ENCODE peak calls at places on chromosomes 16 and 17, in eight cellular contexts. L, F, N, B, O, W, P and X are unnamed samples.
A peak's percentile ranks its signal among the peaks of the same experiment; 100 is the strongest.

GRCh38 chr17:58413684-58414083 is 3.6 kb downstream of the RNF43 start:
- DNase-seq in B (no peak), F (no peak), O (no peak), L (no peak), N (no peak), P (no peak), W (no peak), X (no peak)

GRCh38 chr16:68987734-68988457 is 117.6 kb upstream of the HAS3 start:
- DNase-seq in L (no peak), N (no peak), O (peak; percentile 34), F (no peak), B (no peak), W (no peak), P (no peak), X (no peak)

GRCh38 chr17:5864910-5865657 is 205.1 kb upstream of the WSCD1 start:
- DNase-seq in F (no peak), L (no peak), O (peak; percentile 23), B (no peak), W (no peak), P (no peak), N (no peak), X (no peak)

GRCh38 chr17:2174471-2175293 is 119.8 kb downstream of the HIC1 start:
- DNase-seq in W (peak; percentile 83), O (no peak), P (peak; percentile 99), L (peak; percentile 73), N (no peak), F (no peak), B (peak; percentile 98), X (no peak)

GRCh38 chr17:29674270-29674669 is 51.6 kb upstream of the CORO6 start:
- DNase-seq in P (no peak), F (no peak), N (no peak), O (no peak), L (no peak), W (no peak), B (no peak), X (no peak)

GRCh38 chr17:46853896-46854444 is 2.6 kb downstream of the WNT9B start:
- DNase-seq in P (peak; percentile 52), N (no peak), F (no peak), B (peak; percentile 22), O (peak; percentile 79), W (peak; percentile 69), L (no peak), X (no peak)

GRCh38 chr17:8801135-8801840 is 2.1 kb upstream of the MFSD6L start:
- DNase-seq in P (no peak), N (no peak), W (no peak), O (no peak), L (no peak), F (no peak), B (no peak), X (no peak)

GRCh38 chr17:6374761-6375312 is 60.1 kb downstream of the AIPL1 start:
- DNase-seq in N (peak; percentile 85), F (no peak), B (peak; percentile 6), W (peak; percentile 39), L (no peak), P (peak; percentile 61), O (peak; percentile 49), X (no peak)

GRCh38 chr16:50881953-50882352 is 140.1 kb downstream of the CYLD start:
- DNase-seq in N (no peak), L (no peak), P (no peak), F (no peak), B (no peak), W (no peak), O (no peak), X (no peak)

GRCh38 chr16:4369006-4369766 is 2.5 kb upstream of the VASN start:
- DNase-seq in F (no peak), B (no peak), N (peak; percentile 90), P (peak; percentile 51), O (no peak), L (peak; percentile 75), W (peak; percentile 89), X (no peak)

GRCh38 chr17:58960068-58960467 is 146.6 kb downstream of the TRIM37 start:
- DNase-seq in F (no peak), O (peak; percentile 62), B (peak; percentile 62), P (peak; percentile 74), W (peak; percentile 70), L (peak; percentile 54), N (no peak), X (no peak)

GRCh38 chr17:29584452-29585079 is 4.9 kb downstream of the GIT1 start:
- DNase-seq in B (no peak), L (peak; percentile 40), P (no peak), W (no peak), O (no peak), N (no peak), F (no peak), X (no peak)

GRCh38 chr16:82016964-82017363 is 5.7 kb upstream of the SDR42E1 start:
- DNase-seq in P (no peak), O (no peak), N (no peak), B (peak; percentile 74), F (no peak), W (peak; percentile 73), L (no peak), X (no peak)

GRCh38 chr17:77381731-77382130 is 241.0 kb downstream of the SEC14L1 start:
- DNase-seq in W (no peak), N (no peak), O (no peak), B (no peak), L (no peak), F (no peak), P (no peak), X (no peak)

GRCh38 chr16:84266451-84266850 is 26.6 kb upstream of the KCNG4 start:
- DNase-seq in P (peak; percentile 47), N (no peak), B (peak; percentile 76), L (peak; percentile 87), O (peak; percentile 94), W (peak; percentile 62), F (no peak), X (no peak)

GRCh38 chr17:61379457-61380216 is 20.0 kb upstream of the TBX2 start:
- DNase-seq in F (no peak), B (no peak), W (no peak), N (no peak), O (no peak), P (no peak), L (no peak), X (no peak)

GRCh38 chr17:81129289-81129688 is 36.0 kb upstream of the PVALEF start:
- DNase-seq in N (no peak), L (no peak), F (no peak), W (no peak), B (no peak), O (no peak), P (no peak), X (no peak)

GRCh38 chr17:9529033-9529748 is 46.4 kb downstream of the STX8 start:
- DNase-seq in W (peak; percentile 63), B (peak; percentile 47), L (no peak), P (peak; percentile 56), N (no peak), F (no peak), O (peak; percentile 39), X (peak; percentile 5)

GRCh38 chr17:35736236-35736635 is 4.8 kb downstream of the RASL10B start:
- DNase-seq in L (no peak), W (no peak), F (no peak), P (no peak), N (no peak), O (no peak), B (no peak), X (no peak)

GRCh38 chr16:77789085-77789611 is 784 bp downstream of the VAT1L start:
- DNase-seq in L (no peak), N (no peak), W (peak; percentile 40), B (no peak), O (peak; percentile 34), F (no peak), P (no peak), X (no peak)

GRCh38 chr16:77787452-77787851 is 912 bp upstream of the VAT1L start:
- DNase-seq in P (no peak), O (no peak), B (no peak), F (no peak), N (no peak), L (no peak), W (no peak), X (no peak)

GRCh38 chr16:77786448-77786847 is 1.9 kb upstream of the VAT1L start:
- DNase-seq in B (no peak), O (no peak), F (no peak), P (no peak), W (no peak), N (no peak), L (no peak), X (no peak)

GRCh38 chr16:77789646-77790370 is 1.4 kb downstream of the VAT1L start:
- DNase-seq in P (no peak), F (no peak), L (no peak), W (peak; percentile 15), N (no peak), B (no peak), O (peak; percentile 11), X (no peak)

DNA sequence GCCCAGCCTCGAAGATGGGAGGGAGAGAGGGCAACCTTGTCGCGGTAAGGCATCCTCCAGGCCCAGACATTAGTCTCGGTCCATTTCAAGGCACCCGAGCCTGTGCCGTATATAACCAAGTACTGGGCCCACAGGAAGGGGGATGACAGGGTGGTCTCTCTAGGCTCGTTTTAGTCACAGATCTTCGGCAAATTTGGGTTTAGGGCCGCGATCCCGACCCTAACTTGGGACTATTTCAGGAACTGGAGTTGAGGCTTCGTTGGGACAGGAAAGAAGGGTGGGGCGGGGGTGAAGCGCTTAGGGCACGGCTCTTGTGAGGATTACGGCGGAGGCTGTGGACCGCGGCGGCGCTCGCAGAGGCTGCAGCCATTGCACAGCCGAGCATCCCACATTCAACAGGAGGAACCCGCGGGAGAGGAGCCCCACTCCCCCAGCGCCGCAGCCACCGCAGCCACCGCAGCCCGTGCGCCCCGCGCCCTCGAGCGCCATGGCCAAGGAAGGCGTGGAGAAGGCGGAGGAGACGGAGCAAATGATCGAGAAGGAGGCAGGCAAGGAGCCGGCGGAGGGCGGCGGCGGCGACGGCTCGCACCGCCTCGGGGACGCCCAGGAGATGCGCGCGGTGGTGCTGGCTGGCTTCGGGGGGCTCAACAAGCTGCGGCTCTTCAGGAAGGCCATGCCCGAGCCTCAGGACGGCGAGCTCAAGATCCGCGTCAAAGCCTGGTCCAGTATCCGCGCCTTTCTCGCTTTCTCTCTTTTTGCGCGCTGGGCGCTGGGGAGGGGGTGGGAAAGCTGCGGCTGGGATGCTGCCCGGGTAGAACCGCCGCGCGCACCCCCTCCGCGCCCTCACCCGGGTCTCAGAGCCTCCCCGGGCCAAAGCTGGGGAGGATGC is at the start of gene VAT1L:
- DNase-seq in W (peak; percentile 79), B (peak; percentile 53), P (peak; percentile 63), L (no peak), F (no peak), N (no peak), O (peak; percentile 71), X (no peak)
- H3K27ac ChIP-seq in W (no peak within 1 kb of the TSS), B (no peak within 1 kb of the TSS), P (peak within 1 kb of the TSS; percentile 25), L (no peak within 1 kb of the TSS), F (no peak within 1 kb of the TSS), N (no peak within 1 kb of the TSS), O (no peak within 1 kb of the TSS), X (no peak within 1 kb of the TSS)

GRCh38 chr16:22195695-22196558 is 10.2 kb upstream of the EEF2K start:
- DNase-seq in N (no peak), B (peak; percentile 92), P (peak; percentile 87), O (peak; percentile 92), F (peak; percentile 94), L (peak; percentile 91), W (peak; percentile 91), X (peak; percentile 94)
- H3K4me1 ChIP-seq in N (peaks cover 19% of the 10 kb centered on the region), B (peaks cover 10% of the 10 kb centered on the region), P (peaks cover 4% of the 10 kb centered on the region), O (no peaks in the 10 kb centered on the region), F (peaks cover 18% of the 10 kb centered on the region), L (no peaks in the 10 kb centered on the region), W (peaks cover 34% of the 10 kb centered on the region), X (peaks cover 30% of the 10 kb centered on the region)

GRCh38 chr17:76252040-76252954 is 12.0 kb upstream of the RNF157 start:
- DNase-seq in L (peak; percentile 94), P (peak; percentile 99), F (peak; percentile 65), W (peak; percentile 99), B (peak; percentile 73), N (peak; percentile 91), O (no peak), X (no peak)
- H3K27ac ChIP-seq in L (peak overlapping the region; percentile 72), P (peak overlapping the region; percentile 18), F (peak overlapping the region; percentile 80), W (peak overlapping the region; percentile 97), B (no peak overlapping the region), N (peak overlapping the region; percentile 67), O (no peak overlapping the region), X (peak overlapping the region; percentile 68)

GRCh38 chr16:1335211-1335971 is 1.9 kb downstream of the BAIAP3 start:
- DNase-seq in W (no peak), N (no peak), L (no peak), O (no peak), F (no peak), B (no peak), P (no peak), X (no peak)
- H3K4me1 ChIP-seq in W (no peaks in the 10 kb centered on the region), N (peaks cover 6% of the 10 kb centered on the region), L (no peaks in the 10 kb centered on the region), O (peaks cover 2% of the 10 kb centered on the region), F (peaks cover 39% of the 10 kb centered on the region), B (no peaks in the 10 kb centered on the region), P (peaks cover 7% of the 10 kb centered on the region), X (peaks cover 27% of the 10 kb centered on the region)